ENCODE peak calls at places on chromosomes 7 and 10, in eight cellular contexts. One of them, this sample, is unnamed.

GRCh38 chr7:135168001-135168400 is 2.5 kb downstream of the CYREN start:
- DNase-seq in fibroblast of pulmonary artery: no peak
- DNase-seq in HCT116: no peak
- DNase-seq in GM12865: no peak
- DNase-seq in stomach: no peak
- DNase-seq in brain microvascular endothelial cell: no peak
- DNase-seq in hepatocyte: peak
- DNase-seq in IMR-90: no peak
- DNase-seq in this sample: no peak

GRCh38 chr7:66205736-66206080 is 574 bp downstream of the TPST1 start:
- DNase-seq in IMR-90: no peak
- DNase-seq in fibroblast of pulmonary artery: no peak
- DNase-seq in hepatocyte: no peak
- DNase-seq in HCT116: no peak
- DNase-seq in stomach: no peak
- DNase-seq in GM12865: peak
- DNase-seq in brain microvascular endothelial cell: no peak
- DNase-seq in this sample: no peak

GRCh38 chr10:30782543-30783461 is 153.2 kb upstream of the LYZL2 start:
- DNase-seq in hepatocyte: no peak
- DNase-seq in fibroblast of pulmonary artery: peak
- DNase-seq in HCT116: no peak
- DNase-seq in GM12865: peak
- DNase-seq in brain microvascular endothelial cell: no peak
- DNase-seq in stomach: no peak
- DNase-seq in IMR-90: peak
- DNase-seq in this sample: peak

GRCh38 chr10:48285710-48286109 is 11.2 kb upstream of the FRMPD2 start:
- DNase-seq in HCT116: no peak
- DNase-seq in fibroblast of pulmonary artery: no peak
- DNase-seq in stomach: no peak
- DNase-seq in GM12865: peak
- DNase-seq in IMR-90: no peak
- DNase-seq in hepatocyte: no peak
- DNase-seq in brain microvascular endothelial cell: no peak
- DNase-seq in this sample: no peak

GRCh38 chr7:137880432-137880831 is 33.7 kb upstream of the DGKI start:
- DNase-seq in fibroblast of pulmonary artery: peak
- DNase-seq in stomach: no peak
- DNase-seq in IMR-90: peak
- DNase-seq in HCT116: no peak
- DNase-seq in GM12865: no peak
- DNase-seq in hepatocyte: no peak
- DNase-seq in brain microvascular endothelial cell: peak
- DNase-seq in this sample: peak

GRCh38 chr7:139942686-139943085 is 113.6 kb downstream of the TBXAS1 start:
- DNase-seq in HCT116: no peak
- DNase-seq in GM12865: no peak
- DNase-seq in stomach: no peak
- DNase-seq in brain microvascular endothelial cell: no peak
- DNase-seq in fibroblast of pulmonary artery: peak
- DNase-seq in IMR-90: peak
- DNase-seq in hepatocyte: no peak
- DNase-seq in this sample: no peak

GRCh38 chr7:985915-986741 is 3.1 kb downstream of the CYP2W1 start:
- DNase-seq in brain microvascular endothelial cell: peak
- DNase-seq in GM12865: no peak
- DNase-seq in HCT116: no peak
- DNase-seq in hepatocyte: no peak
- DNase-seq in fibroblast of pulmonary artery: peak
- DNase-seq in stomach: no peak
- DNase-seq in IMR-90: peak
- DNase-seq in this sample: peak

GRCh38 chr10:485776-486572 is 203.5 kb downstream of the DIP2C start:
- DNase-seq in hepatocyte: no peak
- DNase-seq in brain microvascular endothelial cell: no peak
- DNase-seq in GM12865: no peak
- DNase-seq in HCT116: no peak
- DNase-seq in IMR-90: no peak
- DNase-seq in stomach: peak
- DNase-seq in fibroblast of pulmonary artery: peak
- DNase-seq in this sample: peak

GRCh38 chr10:59997807-59998525 is 91.6 kb upstream of the CCDC6 start:
- DNase-seq in GM12865: no peak
- DNase-seq in IMR-90: no peak
- DNase-seq in HCT116: no peak
- DNase-seq in fibroblast of pulmonary artery: no peak
- DNase-seq in brain microvascular endothelial cell: peak
- DNase-seq in stomach: peak
- DNase-seq in hepatocyte: no peak
- DNase-seq in this sample: no peak

GRCh38 chr7:929311-929711 is 25.2 kb downstream of the ADAP1 start:
- DNase-seq in GM12865: no peak
- DNase-seq in HCT116: no peak
- DNase-seq in fibroblast of pulmonary artery: no peak
- DNase-seq in brain microvascular endothelial cell: no peak
- DNase-seq in stomach: peak
- DNase-seq in hepatocyte: no peak
- DNase-seq in IMR-90: no peak
- DNase-seq in this sample: peak

GRCh38 chr7:18859331-18859730 is 258.1 kb downstream of the TWIST1 start:
- DNase-seq in hepatocyte: no peak
- DNase-seq in stomach: no peak
- DNase-seq in brain microvascular endothelial cell: no peak
- DNase-seq in fibroblast of pulmonary artery: no peak
- DNase-seq in IMR-90: no peak
- DNase-seq in HCT116: no peak
- DNase-seq in GM12865: no peak
- DNase-seq in this sample: no peak

GRCh38 chr7:80707318-80707717 is 68.9 kb downstream of the CD36 start:
- DNase-seq in IMR-90: peak
- DNase-seq in hepatocyte: no peak
- DNase-seq in fibroblast of pulmonary artery: no peak
- DNase-seq in GM12865: no peak
- DNase-seq in stomach: no peak
- DNase-seq in brain microvascular endothelial cell: no peak
- DNase-seq in HCT116: no peak
- DNase-seq in this sample: peak

GRCh38 chr7:92667816-92668540 is 77.8 kb upstream of the FAM133B start:
- DNase-seq in HCT116: no peak
- DNase-seq in stomach: no peak
- DNase-seq in brain microvascular endothelial cell: peak
- DNase-seq in hepatocyte: no peak
- DNase-seq in fibroblast of pulmonary artery: no peak
- DNase-seq in IMR-90: peak
- DNase-seq in GM12865: no peak
- DNase-seq in this sample: no peak

GRCh38 chr10:120460776-120461175 is 3.7 kb downstream of the PLPP4 start:
- DNase-seq in GM12865: no peak
- DNase-seq in stomach: no peak
- DNase-seq in hepatocyte: peak
- DNase-seq in IMR-90: peak
- DNase-seq in brain microvascular endothelial cell: peak
- DNase-seq in HCT116: no peak
- DNase-seq in fibroblast of pulmonary artery: peak
- DNase-seq in this sample: peak

GRCh38 chr7:116772926-116773749 is 89.2 kb upstream of the CAPZA2 start:
- DNase-seq in stomach: no peak
- DNase-seq in hepatocyte: no peak
- DNase-seq in HCT116: no peak
- DNase-seq in GM12865: no peak
- DNase-seq in brain microvascular endothelial cell: no peak
- DNase-seq in IMR-90: no peak
- DNase-seq in fibroblast of pulmonary artery: no peak
- DNase-seq in this sample: no peak

DNA sequence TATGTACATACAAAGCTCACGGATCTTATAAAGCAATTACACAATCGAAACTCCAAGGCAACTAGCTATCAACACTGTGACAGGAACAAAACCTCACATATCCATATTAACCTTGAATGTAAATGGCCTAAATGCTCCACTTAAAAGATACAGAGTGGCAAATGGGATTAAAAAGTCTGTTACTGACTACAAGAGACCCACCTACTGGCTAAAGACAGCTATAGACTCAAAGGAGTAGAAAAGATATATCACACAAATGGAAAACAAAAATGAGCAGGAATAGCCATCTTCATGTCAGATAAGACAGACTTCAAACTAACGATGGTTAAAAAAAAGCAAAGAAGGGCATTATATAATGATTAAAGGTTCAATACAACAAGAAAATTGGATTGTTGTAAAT is 246.7 kb downstream of the ADRA2A start:
- DNase-seq in fibroblast of pulmonary artery: no peak
- DNase-seq in stomach: no peak
- DNase-seq in brain microvascular endothelial cell: no peak
- DNase-seq in GM12865: no peak
- DNase-seq in IMR-90: no peak
- DNase-seq in HCT116: peak
- DNase-seq in hepatocyte: no peak
- DNase-seq in this sample: peak
- TF ChIP-seq CTCF in fibroblast of pulmonary artery: no peak
- TF ChIP-seq CTCF in stomach: no peak
- TF ChIP-seq CTCF in brain microvascular endothelial cell: no peak
- TF ChIP-seq CTCF in GM12865: peak
- TF ChIP-seq CTCF in IMR-90: no peak
- TF ChIP-seq CTCF in HCT116: peak
- TF ChIP-seq CTCF in hepatocyte: peak
- TF ChIP-seq CTCF in this sample: peak

GRCh38 chr7:7051221-7051877 is 131.0 kb upstream of the C1GALT1 start:
- DNase-seq in HCT116: no peak
- DNase-seq in stomach: no peak
- DNase-seq in brain microvascular endothelial cell: no peak
- DNase-seq in IMR-90: no peak
- DNase-seq in GM12865: peak
- DNase-seq in fibroblast of pulmonary artery: no peak
- DNase-seq in hepatocyte: peak
- DNase-seq in this sample: peak
- H3K4me3 ChIP-seq in HCT116: no peak
- H3K4me3 ChIP-seq in stomach: no peak
- H3K4me3 ChIP-seq in brain microvascular endothelial cell: no peak
- H3K4me3 ChIP-seq in IMR-90: no peak
- H3K4me3 ChIP-seq in GM12865: no peak
- H3K4me3 ChIP-seq in fibroblast of pulmonary artery: no peak
- H3K4me3 ChIP-seq in hepatocyte: no peak
- H3K4me3 ChIP-seq in this sample: peak

DNA sequence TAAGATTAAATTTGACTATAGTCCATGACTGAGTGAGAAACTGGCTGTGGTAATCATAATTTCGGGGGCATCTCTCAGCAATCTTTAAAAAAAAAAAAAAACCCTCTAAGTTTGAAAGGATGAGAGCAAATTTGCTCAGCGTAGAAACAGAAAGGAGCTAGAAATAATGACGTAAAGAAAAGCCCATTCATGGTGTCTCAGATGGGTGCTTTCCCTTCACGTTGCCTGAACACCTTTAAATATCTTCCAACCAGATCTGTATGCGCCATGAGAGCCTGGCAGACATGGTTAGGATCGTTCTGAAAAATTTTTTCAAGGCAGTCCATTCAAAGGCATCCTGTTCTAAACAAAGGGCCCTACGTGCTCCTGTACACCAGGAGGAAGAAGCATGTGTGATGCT is 141.2 kb upstream of the C1QL3 start:
- DNase-seq in brain microvascular endothelial cell: no peak
- DNase-seq in hepatocyte: no peak
- DNase-seq in fibroblast of pulmonary artery: no peak
- DNase-seq in GM12865: no peak
- DNase-seq in stomach: no peak
- DNase-seq in HCT116: no peak
- DNase-seq in IMR-90: no peak
- DNase-seq in this sample: no peak
- TF ChIP-seq CTCF in brain microvascular endothelial cell: no peak
- TF ChIP-seq CTCF in hepatocyte: no peak
- TF ChIP-seq CTCF in fibroblast of pulmonary artery: no peak
- TF ChIP-seq CTCF in GM12865: no peak
- TF ChIP-seq CTCF in stomach: no peak
- TF ChIP-seq CTCF in HCT116: no peak
- TF ChIP-seq CTCF in IMR-90: no peak
- TF ChIP-seq CTCF in this sample: no peak

GRCh38 chr10:102408081-102408727 is 10.4 kb downstream of the PSD start:
- DNase-seq in IMR-90: no peak
- DNase-seq in stomach: no peak
- DNase-seq in HCT116: no peak
- DNase-seq in hepatocyte: no peak
- DNase-seq in brain microvascular endothelial cell: no peak
- DNase-seq in fibroblast of pulmonary artery: no peak
- DNase-seq in GM12865: no peak
- DNase-seq in this sample: no peak
- H3K4me3 ChIP-seq in IMR-90: peak
- H3K4me3 ChIP-seq in stomach: peak
- H3K4me3 ChIP-seq in HCT116: peak
- H3K4me3 ChIP-seq in hepatocyte: peak
- H3K4me3 ChIP-seq in brain microvascular endothelial cell: peak
- H3K4me3 ChIP-seq in fibroblast of pulmonary artery: peak
- H3K4me3 ChIP-seq in GM12865: no peak
- H3K4me3 ChIP-seq in this sample: no peak

GRCh38 chr10:98337484-98337883 is 69.5 kb upstream of the LOXL4 start:
- DNase-seq in stomach: no peak
- DNase-seq in IMR-90: no peak
- DNase-seq in fibroblast of pulmonary artery: no peak
- DNase-seq in brain microvascular endothelial cell: no peak
- DNase-seq in HCT116: no peak
- DNase-seq in GM12865: no peak
- DNase-seq in hepatocyte: no peak
- DNase-seq in this sample: no peak
- TF ChIP-seq CTCF in stomach: no peak
- TF ChIP-seq CTCF in IMR-90: no peak
- TF ChIP-seq CTCF in fibroblast of pulmonary artery: no peak
- TF ChIP-seq CTCF in brain microvascular endothelial cell: no peak
- TF ChIP-seq CTCF in HCT116: no peak
- TF ChIP-seq CTCF in GM12865: no peak
- TF ChIP-seq CTCF in hepatocyte: no peak
- TF ChIP-seq CTCF in this sample: no peak